ENCODE peak calls at places on chromosome X, in seven cellular contexts. U is PC-9, P is body of pancreas, J is lower lobe of right lung, N is thoracic aorta, I is heart right ventricle, C is colonic mucosa. V is an unnamed sample. For H3K27me3, the result is how much of the 10 kb centered on the place peaks cover.

GRCh38 chrX:19888419-19888879 is 1.0 kb upstream of the SH3KBP1 start:
- DNase-seq in U (peak), P (no peak), J (no peak), N (no peak), I (no peak), C (peak), V (peak)

GRCh38 chrX:131577999-131578734 is 34.3 kb downstream of the OR13H1 start:
- DNase-seq in U (no peak), P (no peak), J (no peak), N (no peak), I (no peak), C (no peak), V (no peak)

GRCh38 chrX:69104756-69105434 is 60.4 kb downstream of the PJA1 start:
- DNase-seq in U (peak), P (no peak), J (no peak), N (no peak), I (no peak), C (no peak), V (no peak)

GRCh38 chrX:84187501-84188319 is at the start of gene RPS6KA6:
- DNase-seq in U (peak), P (peak), J (peak), N (no peak), I (peak), C (peak), V (no peak)

GRCh38 chrX:65688403-65688881 is 21.0 kb downstream of the MSN start:
- DNase-seq in U (no peak), P (no peak), J (no peak), N (no peak), I (no peak), C (no peak), V (no peak)

GRCh38 chrX:373641-374471 is 12.9 kb downstream of the PPP2R3B start:
- DNase-seq in U (no peak), P (no peak), J (no peak), N (no peak), I (peak), C (no peak), V (peak)

GRCh38 chrX:150084474-150085229 is 146.4 kb upstream of the EOLA2 start:
- DNase-seq in U (peak), P (no peak), J (no peak), N (no peak), I (no peak), C (no peak), V (no peak)

GRCh38 chrX:154914052-154914451 is 27.9 kb downstream of the F8A1 start:
- DNase-seq in U (no peak), P (no peak), J (no peak), N (no peak), I (no peak), C (no peak), V (no peak)

GRCh38 chrX:48558270-48558669 is 16.0 kb upstream of the RBM3 start:
- DNase-seq in U (no peak), P (no peak), J (no peak), N (no peak), I (no peak), C (no peak), V (no peak)

GRCh38 chrX:70527610-70528009 is 83.0 kb downstream of the DLG3 start:
- DNase-seq in U (no peak), P (no peak), J (no peak), N (no peak), I (no peak), C (no peak), V (no peak)

GRCh38 chrX:103845165-103845653 is 13.2 kb upstream of the RAB9B start:
- DNase-seq in U (peak), P (peak), J (no peak), N (no peak), I (peak), C (peak), V (peak)
- H3K27ac ChIP-seq in U (no peak), P (no peak), J (no peak), N (no peak), I (no peak), C (no peak), V (no peak)

GRCh38 chrX:16839852-16840460 is 30.2 kb downstream of the RBBP7 start:
- DNase-seq in U (no peak), P (no peak), J (no peak), N (no peak), I (no peak), C (no peak), V (no peak)

GRCh38 chrX:16834811-16835210 is 35.4 kb downstream of the RBBP7 start:
- DNase-seq in U (no peak), P (no peak), J (no peak), N (no peak), I (no peak), C (no peak), V (no peak)

GRCh38 chrX:16836371-16836770 is 33.8 kb downstream of the RBBP7 start:
- DNase-seq in U (no peak), P (peak), J (peak), N (no peak), I (no peak), C (peak), V (no peak)

GRCh38 chrX:16839224-16839851 is 30.8 kb downstream of the RBBP7 start:
- DNase-seq in U (no peak), P (no peak), J (no peak), N (no peak), I (no peak), C (no peak), V (no peak)

GRCh38 chrX:16838202-16839066 is 31.7 kb downstream of the RBBP7 start:
- DNase-seq in U (no peak), P (peak), J (no peak), N (no peak), I (peak), C (no peak), V (no peak)
- TF ChIP-seq CTCF in U (no peak), P (no peak), J (no peak), N (no peak), I (no peak), C (no peak), V (no peak)

DNA sequence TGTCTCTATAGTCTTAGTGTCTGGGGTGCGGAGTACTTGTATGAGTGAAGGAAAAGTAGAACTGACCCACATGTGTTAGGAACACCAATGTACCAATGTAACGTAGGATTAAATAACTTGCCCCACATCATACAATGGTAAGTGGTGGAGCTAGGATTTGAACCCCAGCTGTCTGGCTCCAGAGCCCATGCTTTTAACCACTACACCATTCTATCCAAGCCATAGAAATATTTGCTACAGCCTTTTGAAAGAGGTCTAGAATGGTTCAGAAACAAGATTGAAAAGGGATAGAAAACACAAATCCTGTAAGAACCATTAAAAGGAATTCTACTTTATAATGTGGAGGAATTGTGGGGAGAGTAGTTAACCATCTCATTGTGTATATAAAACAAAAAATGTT is 169.9 kb upstream of the ATP6AP2 start:
- DNase-seq in U (no peak), P (no peak), J (no peak), N (no peak), I (no peak), C (no peak), V (no peak)
- H3K27me3 ChIP-seq in U (under half), P (under half), J (under half), N (under half), I (under half), C (under half), V (under half)

DNA sequence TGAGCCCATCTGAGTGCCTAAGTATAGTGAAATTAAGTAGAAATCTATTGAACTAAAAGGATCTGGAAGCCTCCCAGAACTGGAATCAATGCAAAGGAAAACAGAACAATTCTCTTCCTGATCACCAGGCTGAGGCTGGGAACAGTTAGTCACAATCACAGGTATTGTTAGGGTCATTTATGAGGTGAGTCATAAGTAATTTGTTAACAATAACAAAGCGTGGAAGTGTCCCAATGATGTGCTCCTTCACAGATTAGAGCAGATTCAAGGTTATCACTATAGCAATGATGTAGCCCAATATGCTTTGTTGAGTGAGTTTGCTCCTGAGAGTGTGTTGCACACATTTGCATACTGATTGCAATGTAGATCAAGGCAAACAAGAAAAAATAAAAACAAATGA is 228.1 kb downstream of the ZNF674 start:
- DNase-seq in U (no peak), P (no peak), J (no peak), N (no peak), I (no peak), C (no peak), V (no peak)
- H3K27ac ChIP-seq in U (peak), P (peak), J (no peak), N (no peak), I (no peak), C (no peak), V (no peak)

GRCh38 chrX:115940888-115941332 is 229.6 kb upstream of the AGTR2 start:
- DNase-seq in U (peak), P (peak), J (no peak), N (no peak), I (no peak), C (peak), V (peak)
- TF ChIP-seq CTCF in U (peak), P (peak), J (no peak), N (no peak), I (no peak), C (peak), V (no peak)

GRCh38 chrX:27767387-27767786 is 40.4 kb upstream of the MAGEB10 start:
- DNase-seq in U (no peak), P (no peak), J (no peak), N (no peak), I (no peak), C (no peak), V (no peak)

DNA sequence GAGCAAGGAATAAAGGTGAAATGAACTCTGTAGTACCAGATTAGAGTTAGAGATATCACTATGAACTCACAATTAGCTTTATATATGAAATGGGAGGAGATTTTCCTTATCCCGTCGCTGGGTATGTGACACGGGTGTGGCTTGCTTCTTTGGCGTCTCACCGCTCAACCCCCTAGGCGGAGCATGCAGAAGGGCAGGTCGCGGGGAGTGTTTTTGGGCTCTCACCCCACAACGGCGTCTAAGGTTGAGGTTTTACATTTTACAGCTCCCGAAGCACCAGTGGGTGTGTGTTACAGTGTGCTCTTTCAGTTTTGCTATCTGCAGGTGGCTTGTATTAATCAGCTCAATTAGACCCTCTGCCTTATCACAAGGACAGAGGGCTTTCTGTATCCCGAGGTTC is 42.1 kb upstream of the MAGEB10 start:
- DNase-seq in U (no peak), P (no peak), J (no peak), N (no peak), I (no peak), C (no peak), V (no peak)
- H3K27me3 ChIP-seq in U (under half), P (under half), J (under half), N (under half), I (under half), C (under half), V (under half)

GRCh38 chrX:153830632-153831434 is 489 bp upstream of the PDZD4 start:
- DNase-seq in U (no peak), P (no peak), J (no peak), N (no peak), I (no peak), C (no peak), V (no peak)
- H3K27ac ChIP-seq in U (no peak), P (no peak), J (no peak), N (no peak), I (no peak), C (no peak), V (no peak)

GRCh38 chrX:39667191-39667590 is 430.6 kb downstream of the BCOR start:
- DNase-seq in U (no peak), P (no peak), J (no peak), N (no peak), I (no peak), C (no peak), V (no peak)

GRCh38 chrX:39669668-39670067 is 428.1 kb downstream of the BCOR start:
- DNase-seq in U (no peak), P (no peak), J (no peak), N (no peak), I (no peak), C (no peak), V (no peak)

GRCh38 chrX:39667746-39668507 is 429.8 kb downstream of the BCOR start:
- DNase-seq in U (no peak), P (no peak), J (no peak), N (no peak), I (no peak), C (no peak), V (no peak)

GRCh38 chrX:39672405-39672804 is 425.4 kb downstream of the BCOR start:
- DNase-seq in U (no peak), P (no peak), J (no peak), N (no peak), I (no peak), C (no peak), V (no peak)

GRCh38 chrX:39670281-39670680 is 427.5 kb downstream of the BCOR start:
- DNase-seq in U (no peak), P (no peak), J (no peak), N (no peak), I (no peak), C (no peak), V (no peak)
- TF ChIP-seq CTCF in U (no peak), P (no peak), J (no peak), N (no peak), I (no peak), C (no peak), V (no peak)

GRCh38 chrX:107324493-107325310 is 118.3 kb downstream of the DNAAF6 start:
- DNase-seq in U (peak), P (peak), J (peak), N (no peak), I (peak), C (peak), V (no peak)

GRCh38 chrX:107323786-107324492 is 117.5 kb downstream of the DNAAF6 start:
- DNase-seq in U (no peak), P (no peak), J (no peak), N (no peak), I (no peak), C (no peak), V (no peak)

GRCh38 chrX:107325467-107325866 is 119.1 kb downstream of the DNAAF6 start:
- DNase-seq in U (no peak), P (no peak), J (no peak), N (no peak), I (no peak), C (no peak), V (no peak)
- H3K27me3 ChIP-seq in U (under half), P (under half), J (under half), N (under half), I (under half), C (under half), V (under half)

V was measured in CD4-positive, alpha-beta T cell.